ENCODE peak calls at places on chromosomes 5 and 9, in five cellular contexts. B is GM13976; F is central memory CD8-positive, alpha-beta T cell; E is mucosa of gallbladder; G is anterior cingulate cortex. R is an unnamed sample.
A peak's percentile ranks its signal among the peaks of the same experiment; 100 is the strongest.

GRCh38 chr9:36788534-36788933 is 215.8 kb downstream of the MELK start:
- DNase-seq in B (peak; percentile 39), F (no peak), E (no peak), G (no peak), R (no peak)

GRCh38 chr5:155700333-155700732 is 626.6 kb upstream of the SGCD start:
- DNase-seq in B (no peak), F (no peak), E (no peak), G (no peak), R (no peak)

GRCh38 chr5:6013496-6013895 is 364.9 kb downstream of the MED10 start:
- DNase-seq in B (no peak), F (no peak), E (no peak), G (no peak), R (no peak)

GRCh38 chr5:137887831-137888230 is 1.4 kb upstream of the PKD2L2 start:
- DNase-seq in B (no peak), F (no peak), E (no peak), G (no peak), R (no peak)

GRCh38 chr9:114653556-114654159 is 3.9 kb downstream of the TEX53 start:
- DNase-seq in B (peak; percentile 82), F (peak; percentile 77), E (peak; percentile 73), G (no peak), R (peak; percentile 52)

GRCh38 chr5:55821731-55822512 is 29.2 kb upstream of the IL31RA start:
- DNase-seq in B (peak; percentile 21), F (no peak), E (no peak), G (no peak), R (no peak)

GRCh38 chr5:74240783-74241750 is 399.5 kb downstream of the ENC1 start:
- DNase-seq in B (no peak), F (no peak), E (no peak), G (no peak), R (no peak)

GRCh38 chr5:127754259-127754658 is 51.1 kb downstream of the CCDC192 start:
- DNase-seq in B (no peak), F (no peak), E (no peak), G (no peak), R (no peak)

GRCh38 chr5:157626831-157627230 is 25.4 kb downstream of the SOX30 start:
- DNase-seq in B (no peak), F (no peak), E (no peak), G (no peak), R (no peak)

GRCh38 chr5:149487672-149488071 is 63.6 kb downstream of the CSNK1A1 start:
- DNase-seq in B (no peak), F (no peak), E (peak; percentile 5), G (no peak), R (no peak)

GRCh38 chr5:36744041-36744677 is 132.4 kb upstream of the NIPBL start:
- DNase-seq in B (no peak), F (no peak), E (no peak), G (no peak), R (no peak)

GRCh38 chr5:4000960-4001359 is 405.3 kb downstream of the IRX1 start:
- DNase-seq in B (no peak), F (no peak), E (no peak), G (no peak), R (no peak)

GRCh38 chr5:178994580-178995340 is at the start of gene GRM6:
- DNase-seq in B (no peak), F (no peak), E (no peak), G (peak; percentile 6), R (no peak)

GRCh38 chr5:159444441-159445082 is 114.3 kb upstream of the IL12B start:
- DNase-seq in B (peak; percentile 67), F (no peak), E (no peak), G (no peak), R (no peak)

GRCh38 chr9:115922441-115922840 is 231.2 kb upstream of the PAPPA start:
- DNase-seq in B (no peak), F (no peak), E (no peak), G (no peak), R (no peak)

GRCh38 chr5:72523960-72524582 is 16.9 kb upstream of the ZNF366 start:
- DNase-seq in B (peak; percentile 53), F (no peak), E (no peak), G (no peak), R (no peak)

GRCh38 chr5:138274189-138274853 is at the start of gene GFRA3:
- DNase-seq in B (peak; percentile 63), F (no peak), E (no peak), G (no peak), R (no peak)

GRCh38 chr5:79640571-79641055 is 28.4 kb downstream of the TENT2 start:
- DNase-seq in B (no peak), F (no peak), E (no peak), G (no peak), R (no peak)

GRCh38 chr9:127769101-127769500 is 9.4 kb downstream of the SH2D3C start:
- DNase-seq in B (no peak), F (no peak), E (no peak), G (no peak), R (no peak)

GRCh38 chr5:74041913-74042312 is 415.9 kb downstream of the ARHGEF28 start:
- DNase-seq in B (no peak), F (no peak), E (no peak), G (no peak), R (no peak)

GRCh38 chr5:107154598-107154997 is 516.1 kb downstream of the EFNA5 start:
- DNase-seq in B (no peak), F (no peak), E (no peak), G (peak; percentile 27), R (no peak)

GRCh38 chr9:304519-305185 is 90.0 kb downstream of the DOCK8 start:
- DNase-seq in B (no peak), F (no peak), E (no peak), G (no peak), R (no peak)

GRCh38 chr5:71589903-71590302 is 2.8 kb downstream of the MCCC2 start:
- DNase-seq in B (peak; percentile 47), F (no peak), E (no peak), G (no peak), R (no peak)

GRCh38 chr5:150119421-150120061 is 33.2 kb upstream of the CSF1R start:
- DNase-seq in B (no peak), F (no peak), E (no peak), G (no peak), R (no peak)

GRCh38 chr9:69157751-69158466 is 16.2 kb upstream of the TJP2 start:
- DNase-seq in B (no peak), F (no peak), E (no peak), G (no peak), R (no peak)

GRCh38 chr9:136927343-136928261 is 16.9 kb downstream of the FBXW5 start:
- DNase-seq in B (no peak), F (no peak), E (no peak), G (no peak), R (no peak)

GRCh38 chr9:137168575-137168906 is 1.3 kb downstream of the LRRC26 start:
- DNase-seq in B (peak; percentile 46), F (no peak), E (no peak), G (peak; percentile 24), R (peak; percentile 51)

GRCh38 chr9:115262477-115262876 is 144.5 kb upstream of the TNC start:
- DNase-seq in B (no peak), F (no peak), E (peak; percentile 93), G (no peak), R (no peak)

GRCh38 chr5:40384782-40385390 is 294.8 kb upstream of the PTGER4 start:
- DNase-seq in B (no peak), F (no peak), E (no peak), G (no peak), R (no peak)

GRCh38 chr9:127897194-127897692 is 2.2 kb downstream of the ST6GALNAC6 start:
- DNase-seq in B (peak; percentile 82), F (no peak), E (peak; percentile 79), G (peak; percentile 51), R (peak; percentile 35)

GRCh38 chr5:61805101-61805500 is 473.0 kb downstream of the ZSWIM6 start:
- DNase-seq in B (no peak), F (no peak), E (peak; percentile 38), G (no peak), R (no peak)

GRCh38 chr9:136678624-136679023 is 8.6 kb downstream of the AGPAT2 start:
- DNase-seq in B (no peak), F (no peak), E (no peak), G (no peak), R (no peak)

GRCh38 chr9:1013018-1013417 is 36.6 kb downstream of the DMRT3 start:
- DNase-seq in B (no peak), F (no peak), E (no peak), G (no peak), R (no peak)